ENCODE peak calls at places on chromosomes 2 and 18, in four cellular contexts. J is fibroblast of pulmonary artery, K is A549, A is thoracic aorta. B is an unnamed sample.

GRCh38 chr2:100903534-100904258 is 83.8 kb downstream of the NPAS2 start:
- DNase-seq in A (no peak), K (peak), J (peak), B (no peak)

GRCh38 chr2:240906141-240906910 is at the start of gene CROCC2:
- DNase-seq in K (no peak), A (no peak), J (no peak), B (no peak)

GRCh38 chr2:136117909-136118818 is at the start of gene CXCR4:
- DNase-seq in J (peak), K (peak), A (no peak), B (peak)

GRCh38 chr2:12046641-12047040 is 300.2 kb downstream of the LPIN1 start:
- DNase-seq in A (no peak), J (peak), K (no peak), B (no peak)

GRCh38 chr2:19673213-19673791 is 228.5 kb downstream of the TTC32 start:
- DNase-seq in J (no peak), K (peak), A (no peak), B (no peak)

GRCh38 chr2:187541086-187542085 is 12.8 kb downstream of the TFPI start:
- DNase-seq in K (peak), J (peak), A (no peak), B (no peak)

GRCh38 chr18:33578371-33579146 is 540 bp downstream of the ASXL3 start:
- DNase-seq in J (no peak), K (no peak), A (no peak), B (peak)

GRCh38 chr18:23725827-23726661 is 36.8 kb downstream of the LAMA3 start:
- DNase-seq in K (no peak), J (no peak), A (no peak), B (no peak)

GRCh38 chr2:102975996-102976636 is 214.3 kb downstream of the TMEM182 start:
- DNase-seq in J (peak), K (peak), A (no peak), B (peak)
- TF ChIP-seq CTCF in J (peak), K (peak), A (no peak), B (no peak)

GRCh38 chr2:165902929-165903328 is 50.6 kb downstream of the TTC21B start:
- DNase-seq in A (no peak), J (peak), K (no peak), B (no peak)
- TF ChIP-seq CTCF in A (no peak), J (peak), K (no peak), B (no peak)

GRCh38 chr2:14427982-14428567 is 204.4 kb upstream of the LRATD1 start:
- DNase-seq in K (no peak), A (no peak), J (peak), B (no peak)
- TF ChIP-seq CTCF in K (no peak), A (no peak), J (no peak), B (no peak)

GRCh38 chr18:70936160-70936559 is 647.3 kb downstream of the SOCS6 start:
- DNase-seq in J (no peak), K (no peak), A (no peak), B (no peak)

GRCh38 chr18:70931942-70932814 is 643.3 kb downstream of the SOCS6 start:
- DNase-seq in A (no peak), K (peak), J (peak), B (no peak)
- TF ChIP-seq CTCF in A (peak), K (peak), J (peak), B (peak)

GRCh38 chr2:59790186-59791142 is 763.0 kb downstream of the BCL11A start:
- DNase-seq in J (no peak), K (no peak), A (no peak), B (no peak)

GRCh38 chr2:59787095-59787494 is 766.4 kb downstream of the BCL11A start:
- DNase-seq in A (no peak), K (no peak), J (no peak), B (no peak)

GRCh38 chr2:59786684-59787083 is 766.8 kb downstream of the BCL11A start:
- DNase-seq in K (no peak), J (no peak), A (no peak), B (no peak)

DNA sequence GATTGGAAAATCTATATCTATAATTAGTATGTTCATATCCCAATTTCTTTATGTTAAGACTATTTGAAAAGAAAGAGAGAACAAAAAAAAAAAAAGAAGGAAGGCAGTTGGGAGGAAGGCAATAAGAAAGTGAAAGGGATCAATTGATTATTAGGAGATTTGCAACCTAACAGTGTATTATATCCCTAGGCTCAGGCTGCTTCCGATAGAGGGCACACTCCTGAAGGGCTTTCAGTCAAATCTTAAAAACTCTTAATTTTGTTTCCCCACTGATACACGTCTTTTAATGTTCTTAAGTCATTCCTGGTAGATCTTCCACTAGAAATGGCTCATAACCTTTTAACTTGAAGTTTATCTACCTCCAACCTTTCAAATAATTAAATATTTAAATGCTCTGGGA is 763.9 kb downstream of the BCL11A start:
- DNase-seq in A (no peak), J (no peak), K (no peak), B (no peak)
- TF ChIP-seq CTCF in A (no peak), J (no peak), K (peak), B (no peak)

GRCh38 chr18:59994357-59994756 is 94.6 kb downstream of the PMAIP1 start:
- DNase-seq in K (peak), A (no peak), J (peak), B (no peak)
- TF ChIP-seq CTCF in K (peak), A (no peak), J (peak), B (no peak)

GRCh38 chr2:165253178-165253577 is 14.0 kb downstream of the SCN2A start:
- DNase-seq in A (no peak), J (no peak), K (no peak), B (no peak)

GRCh38 chr2:165251361-165251760 is 12.1 kb downstream of the SCN2A start:
- DNase-seq in J (no peak), A (no peak), K (no peak), B (no peak)

GRCh38 chr2:165256618-165257017 is 17.4 kb downstream of the SCN2A start:
- DNase-seq in K (no peak), A (no peak), J (no peak), B (no peak)
- TF ChIP-seq CTCF in K (no peak), A (no peak), J (no peak), B (no peak)

GRCh38 chr18:34802938-34803337 is 92.8 kb downstream of the DTNA start:
- DNase-seq in A (no peak), K (no peak), J (no peak), B (no peak)

GRCh38 chr18:34803877-34804276 is 93.8 kb downstream of the DTNA start:
- DNase-seq in J (no peak), K (no peak), A (no peak), B (no peak)

GRCh38 chr18:34806527-34806926 is 96.4 kb downstream of the DTNA start:
- DNase-seq in K (no peak), A (no peak), J (peak), B (no peak)

GRCh38 chr18:34805117-34805882 is 95.2 kb downstream of the DTNA start:
- DNase-seq in A (no peak), J (no peak), K (no peak), B (no peak)

GRCh38 chr18:34801769-34802168 is 91.7 kb downstream of the DTNA start:
- DNase-seq in K (no peak), J (peak), A (no peak), B (no peak)
- TF ChIP-seq CTCF in K (no peak), J (no peak), A (no peak), B (no peak)